ENCODE peak calls at places on chromosomes 3 and 15, in ten cellular contexts. G, A, L, R, E, F, N, X, V and D are unnamed samples.

GRCh38 chr15:80932989-80933388 is 56.6 kb downstream of the MESD start:
- DNase-seq in G (no peak), V (no peak), X (no peak), F (peak), A (peak), E (no peak), R (no peak), L (peak), N (no peak), D (no peak)

GRCh38 chr3:13229291-13229949 is 156.2 kb upstream of the IQSEC1 start:
- DNase-seq in N (peak), R (peak), V (no peak), E (no peak), L (no peak), X (peak), F (no peak), A (no peak), G (peak), D (no peak)

GRCh38 chr3:162262145-162262544 is 765.5 kb downstream of the OTOL1 start:
- DNase-seq in R (no peak), A (no peak), L (no peak), V (no peak), G (no peak), F (no peak), X (no peak), N (no peak), E (no peak), D (no peak)

GRCh38 chr15:41971089-41971892 is 1.1 kb downstream of the EHD4 start:
- DNase-seq in F (peak), R (peak), E (peak), L (peak), G (no peak), A (peak), V (peak), X (peak), N (peak), D (peak)

GRCh38 chr15:57376695-57377477 is 581 bp downstream of the CGNL1 start:
- DNase-seq in N (no peak), V (no peak), X (peak), E (no peak), L (peak), F (peak), R (no peak), G (no peak), A (peak), D (no peak)

GRCh38 chr3:57755368-57756021 is 614 bp upstream of the SLMAP start:
- DNase-seq in N (peak), L (peak), V (peak), R (peak), E (peak), X (peak), A (no peak), F (peak), G (no peak), D (no peak)

GRCh38 chr3:127192576-127193232 is at the start of gene PRR23E:
- DNase-seq in V (peak), R (no peak), X (no peak), E (peak), G (no peak), L (no peak), N (no peak), A (no peak), F (no peak), D (no peak)

GRCh38 chr15:48507416-48508065 is 138.0 kb downstream of the FBN1 start:
- DNase-seq in G (no peak), L (peak), X (peak), V (no peak), R (peak), F (peak), N (peak), A (no peak), E (no peak), D (peak)

GRCh38 chr3:125129512-125129962 is 73.7 kb upstream of the HEG1 start:
- DNase-seq in V (peak), L (peak), F (peak), R (no peak), G (no peak), N (peak), E (peak), A (peak), X (no peak), D (peak)

GRCh38 chr3:44160818-44161217 is 80.9 kb upstream of the TOPAZ1 start:
- DNase-seq in G (no peak), L (no peak), V (no peak), N (no peak), F (no peak), E (no peak), R (no peak), X (no peak), A (no peak), D (no peak)

GRCh38 chr15:83207622-83208356 is at the start of gene HDGFL3:
- DNase-seq in A (peak), L (peak), X (peak), F (peak), G (no peak), E (peak), V (peak), N (peak), R (no peak), D (peak)

GRCh38 chr15:43998607-43999006 is 171.8 kb downstream of the WDR76 start:
- DNase-seq in X (no peak), R (no peak), L (peak), V (no peak), N (no peak), F (peak), A (peak), G (no peak), E (peak), D (no peak)

GRCh38 chr3:173733029-173733652 is 335.6 kb downstream of the NLGN1 start:
- DNase-seq in R (peak), A (no peak), V (no peak), N (no peak), X (no peak), G (no peak), E (no peak), F (no peak), L (peak), D (no peak)

GRCh38 chr15:91109885-91110284 is 9.8 kb downstream of the SV2B start:
- DNase-seq in X (no peak), A (no peak), L (no peak), E (no peak), V (no peak), G (no peak), F (no peak), N (no peak), R (no peak), D (no peak)
- TF ChIP-seq POLR2A in X (no peak), A (no peak), L (no peak), E (no peak), V (no peak), G (no peak), F (no peak), N (no peak), R (no peak), D (no peak)

GRCh38 chr3:177177670-177178295 is 19.5 kb downstream of the TBL1XR1 start:
- DNase-seq in R (no peak), F (no peak), N (no peak), E (peak), L (no peak), A (no peak), X (no peak), V (peak), G (no peak), D (no peak)
- TF ChIP-seq POLR2A in R (no peak), F (no peak), N (no peak), E (peak), L (no peak), A (no peak), X (no peak), V (no peak), G (no peak), D (no peak)

DNA sequence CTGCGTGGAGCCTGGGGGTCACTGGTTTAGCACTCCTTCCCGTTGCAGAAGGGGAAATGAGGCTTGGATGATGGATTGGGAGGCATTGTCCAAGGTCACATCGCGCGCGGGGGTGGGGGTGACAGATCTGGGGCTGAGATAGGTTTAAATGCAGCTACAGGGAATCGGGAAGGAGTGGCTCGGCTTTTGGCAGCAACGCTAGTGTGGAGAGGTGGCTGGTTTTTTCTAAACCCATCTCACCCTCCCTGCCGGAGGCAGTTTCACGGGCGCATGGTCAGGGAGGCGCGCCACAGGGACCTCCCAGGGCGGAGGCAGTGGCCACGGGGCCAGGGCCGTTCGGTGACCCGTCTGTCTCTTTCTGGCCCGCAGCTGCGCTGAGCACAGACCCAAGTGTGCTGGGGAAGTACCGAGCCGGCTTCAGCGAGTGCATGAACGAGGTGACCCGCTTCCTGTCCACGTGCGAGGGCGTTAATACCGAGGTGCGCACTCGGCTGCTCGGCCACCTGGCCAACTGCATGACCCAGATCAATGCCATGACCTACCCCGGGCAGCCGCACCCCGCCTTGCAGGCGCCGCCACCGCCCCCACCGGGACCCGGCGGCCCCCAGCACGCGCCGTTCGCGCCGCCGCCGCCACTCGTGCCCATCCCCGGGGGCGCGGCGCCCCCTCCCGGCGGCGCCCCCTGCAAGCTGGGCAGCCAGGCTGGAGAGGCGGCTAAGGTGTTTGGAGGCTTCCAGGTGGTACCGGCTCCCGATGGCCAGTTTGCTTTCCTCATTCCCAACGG is 1.6 kb downstream of the HES1 start:
- DNase-seq in N (peak), X (no peak), F (peak), E (peak), V (peak), L (peak), R (no peak), A (peak), G (no peak), D (peak)
- TF ChIP-seq POLR2A in N (peak), X (no peak), F (peak), E (peak), V (no peak), L (peak), R (no peak), A (peak), G (peak), D (no peak)

GRCh38 chr3:52893723-52894122 is 3.6 kb downstream of the STIMATE start:
- DNase-seq in E (no peak), X (no peak), F (no peak), R (no peak), A (no peak), G (no peak), N (no peak), V (peak), L (no peak), D (no peak)

GRCh38 chr3:52896613-52897012 is 735 bp downstream of the STIMATE start:
- DNase-seq in A (no peak), V (no peak), N (no peak), R (no peak), E (no peak), X (no peak), G (peak), L (no peak), F (no peak), D (no peak)

GRCh38 chr3:52895416-52895815 is 1.9 kb downstream of the STIMATE start:
- DNase-seq in N (no peak), R (no peak), V (no peak), E (no peak), F (no peak), A (no peak), X (no peak), G (no peak), L (no peak), D (no peak)

GRCh38 chr3:52894756-52895155 is 2.6 kb downstream of the STIMATE start:
- DNase-seq in E (no peak), R (no peak), L (no peak), N (no peak), F (no peak), X (no peak), V (no peak), G (no peak), A (no peak), D (no peak)

GRCh38 chr3:52897130-52898109 is at the start of gene STIMATE:
- DNase-seq in G (peak), R (peak), X (peak), L (peak), V (peak), A (peak), N (peak), F (peak), E (peak), D (peak)
- TF ChIP-seq POLR2A in G (peak), R (peak), X (peak), L (peak), V (no peak), A (peak), N (no peak), F (peak), E (peak), D (peak)